ENCODE peak calls at places on chromosomes 2 and 18, in six cellular contexts. M is GM12878, R is bronchial epithelial cell, L is upper lobe of left lung, B is ascending aorta, D is PC-9. C is an unnamed sample.

GRCh38 chr2:227374158-227374557 is 4.9 kb downstream of the TM4SF20 start:
- DNase-seq in M (no peak), D (no peak), B (no peak), L (no peak), R (no peak), C (no peak)

GRCh38 chr2:12412898-12413305 is 303.8 kb upstream of the TRIB2 start:
- DNase-seq in R (no peak), L (no peak), B (no peak), M (peak; percentile 57), D (peak; percentile 50), C (peak; percentile 94)

GRCh38 chr2:9100080-9100876 is 96.8 kb upstream of the MBOAT2 start:
- DNase-seq in L (no peak), R (no peak), D (no peak), B (no peak), M (peak; percentile 68), C (no peak)

GRCh38 chr2:184890311-184890710 is 292.0 kb downstream of the ZNF804A start:
- DNase-seq in M (no peak), B (no peak), L (no peak), R (no peak), D (no peak), C (no peak)

GRCh38 chr2:149679286-149679685 is 91.7 kb upstream of the MMADHC start:
- DNase-seq in B (no peak), D (no peak), M (no peak), L (no peak), R (peak; percentile 45), C (peak; percentile 34)

GRCh38 chr2:159214325-159214865 is 72.1 kb downstream of the WDSUB1 start:
- DNase-seq in R (peak; percentile 22), M (no peak), L (no peak), B (no peak), D (no peak), C (no peak)

GRCh38 chr2:103788875-103789715 is 1027.3 kb downstream of the TMEM182 start:
- DNase-seq in L (no peak), D (no peak), R (peak; percentile 48), M (no peak), B (no peak), C (no peak)

GRCh38 chr18:6795307-6795706 is 65.8 kb downstream of the ARHGAP28 start:
- DNase-seq in L (no peak), B (no peak), R (no peak), D (no peak), M (no peak), C (no peak)

GRCh38 chr2:225192869-225193268 is 150.6 kb upstream of the DOCK10 start:
- DNase-seq in M (no peak), B (no peak), R (peak; percentile 48), L (no peak), D (no peak), C (peak; percentile 11)

GRCh38 chr2:238286987-238287386 is 1.4 kb downstream of the PER2 start:
- DNase-seq in B (no peak), D (no peak), L (no peak), M (no peak), R (peak; percentile 8), C (no peak)

GRCh38 chr18:42131044-42131939 is 176.3 kb downstream of the PIK3C3 start:
- DNase-seq in B (no peak), L (no peak), M (no peak), R (no peak), D (no peak), C (no peak)

GRCh38 chr2:200239216-200239615 is 67.3 kb upstream of the SPATS2L start:
- DNase-seq in D (no peak), B (no peak), L (no peak), R (no peak), M (no peak), C (peak; percentile 81)

GRCh38 chr2:100640329-100641114 is 77.7 kb downstream of the PDCL3 start:
- DNase-seq in B (no peak), D (peak; percentile 48), M (no peak), R (peak; percentile 15), L (no peak), C (no peak)

GRCh38 chr2:12099374-12099773 is 352.9 kb downstream of the LPIN1 start:
- DNase-seq in M (no peak), R (no peak), D (peak; percentile 84), B (no peak), L (no peak), C (no peak)

GRCh38 chr2:122528061-122528460 is 772.6 kb downstream of the TSN start:
- DNase-seq in M (no peak), D (no peak), L (no peak), B (no peak), R (peak; percentile 51), C (peak; percentile 71)

GRCh38 chr2:27940090-27940671 is 49.7 kb downstream of the BABAM2 start:
- DNase-seq in R (no peak), D (no peak), L (no peak), B (no peak), M (no peak), C (no peak)

GRCh38 chr2:240794178-240794721 is 25.8 kb downstream of the KIF1A start:
- DNase-seq in M (no peak), B (peak; percentile 31), L (peak; percentile 56), D (no peak), R (no peak), C (no peak)

GRCh38 chr2:69642709-69643601 is 584 bp downstream of the AAK1 start:
- DNase-seq in L (peak; percentile 86), R (peak; percentile 75), B (peak; percentile 80), D (peak; percentile 81), M (no peak), C (peak; percentile 79)

GRCh38 chr18:45549296-45549695 is 66.0 kb upstream of the SLC14A2 start:
- DNase-seq in B (peak; percentile 41), M (no peak), R (no peak), L (no peak), D (no peak), C (no peak)

GRCh38 chr2:177078843-177079242 is 133.8 kb upstream of the HNRNPA3 start:
- DNase-seq in D (no peak), M (no peak), B (no peak), R (no peak), L (no peak), C (no peak)

GRCh38 chr2:134248913-134249312 is 5.0 kb upstream of the MGAT5 start:
- DNase-seq in B (no peak), L (no peak), D (no peak), M (no peak), R (no peak), C (no peak)

GRCh38 chr2:134253117-134253704 is 661 bp upstream of the MGAT5 start:
- DNase-seq in D (no peak), M (peak; percentile 88), L (no peak), R (no peak), B (no peak), C (no peak)

GRCh38 chr2:134249755-134250154 is 4.1 kb upstream of the MGAT5 start:
- DNase-seq in D (no peak), M (no peak), B (no peak), L (no peak), R (peak; percentile 30), C (no peak)

GRCh38 chr2:134252092-134252775 is 1.6 kb upstream of the MGAT5 start:
- DNase-seq in B (no peak), D (no peak), L (no peak), M (no peak), R (peak; percentile 13), C (no peak)

GRCh38 chr2:134250840-134251461 is 2.9 kb upstream of the MGAT5 start:
- DNase-seq in R (no peak), B (no peak), D (no peak), M (no peak), L (no peak), C (no peak)
- H3K4me3 ChIP-seq in R (no peak overlapping the region), B (no peak overlapping the region), D (no peak overlapping the region), M (peak overlapping the region; percentile 39), L (no peak overlapping the region), C (no peak overlapping the region)

DNA sequence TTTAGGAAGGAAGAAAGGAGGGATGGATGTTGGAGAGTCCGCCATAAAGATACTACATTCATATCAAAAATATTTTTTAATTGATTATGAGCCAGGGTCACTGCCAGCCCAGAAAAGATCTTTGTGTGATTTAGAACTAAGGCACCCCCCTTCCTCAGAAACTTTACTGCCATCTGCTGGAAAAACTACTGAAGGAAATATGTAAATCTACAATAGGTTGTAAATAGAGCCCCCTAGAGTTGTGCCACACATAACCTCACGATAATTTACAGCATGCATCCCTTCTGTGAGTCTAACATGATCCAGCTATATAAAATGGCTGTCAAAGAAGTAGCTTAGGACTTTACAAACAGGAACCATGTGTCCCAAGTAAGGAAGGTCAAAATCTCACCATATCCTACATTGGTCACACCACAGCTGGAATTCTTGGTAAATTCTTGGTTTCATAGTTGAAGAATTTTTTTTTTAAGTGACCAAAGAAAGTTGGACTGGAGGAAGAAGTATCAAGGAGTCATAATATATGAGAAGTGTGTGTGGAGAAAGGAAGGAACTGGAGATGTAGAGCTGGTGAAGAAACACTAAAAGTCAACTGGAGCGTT is 152.5 kb downstream of the CYP26B1 start:
- DNase-seq in D (peak; percentile 41), L (no peak), M (no peak), R (peak; percentile 28), B (no peak), C (peak; percentile 7)
- TF ChIP-seq CTCF in D (peak; percentile 72), L (no peak), M (no peak), R (peak; percentile 40), B (peak; percentile 57), C (peak; percentile 40)

DNA sequence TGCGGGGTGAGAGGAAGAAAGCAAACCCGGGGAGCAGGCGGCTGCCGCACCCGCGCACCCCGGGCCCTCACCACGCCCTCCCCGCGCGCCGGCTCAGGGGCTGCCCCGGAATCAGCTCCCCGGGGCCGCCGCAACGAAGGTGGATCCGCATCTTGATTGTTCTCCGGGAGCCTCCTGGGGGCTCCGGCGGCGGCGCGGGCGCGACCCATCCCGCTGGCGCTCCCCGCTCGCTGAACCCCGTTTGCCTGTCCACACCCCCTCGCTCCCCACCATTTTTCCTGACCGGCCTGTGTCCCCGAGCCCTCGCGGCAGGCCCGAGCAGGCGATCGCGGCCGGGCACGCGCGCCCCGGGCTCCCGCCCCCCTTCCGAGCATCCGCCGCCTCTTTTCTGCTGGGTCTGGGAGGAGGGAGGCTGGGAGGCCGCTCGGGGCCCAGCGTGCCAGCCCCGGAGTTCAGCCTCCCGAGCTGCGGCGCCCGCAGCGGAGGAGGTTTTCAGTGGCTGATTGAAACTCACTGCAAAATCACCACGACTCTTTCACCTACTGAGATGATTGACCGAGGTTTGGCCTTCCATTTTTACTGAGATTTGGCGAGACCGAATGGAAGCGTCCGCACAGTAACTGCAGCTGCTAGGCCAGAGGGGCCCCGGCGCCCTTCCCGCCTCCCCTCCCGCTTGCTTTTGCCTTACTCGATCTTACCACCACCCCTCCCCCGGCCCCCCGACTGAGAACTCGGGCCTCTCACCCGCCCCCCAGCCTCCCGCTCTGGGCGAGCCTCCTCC is 4.7 kb downstream of the SOX11 start:
- DNase-seq in B (no peak), R (no peak), M (no peak), D (no peak), L (peak; percentile 85), C (peak; percentile 35)
- H3K27me3 ChIP-seq in B (peaks cover 16% of the 10 kb centered on the region), R (peaks cover 26% of the 10 kb centered on the region), M (peaks cover 9% of the 10 kb centered on the region), D (no peaks in the 10 kb centered on the region), L (peaks cover 4% of the 10 kb centered on the region), C (no peaks in the 10 kb centered on the region)

GRCh38 chr2:25362564-25363145 is 20.9 kb upstream of the DNMT3A start:
- DNase-seq in R (peak; percentile 41), B (no peak), D (no peak), L (peak; percentile 59), M (peak; percentile 80), C (no peak)

GRCh38 chr2:25358836-25359235 is 17.1 kb upstream of the DNMT3A start:
- DNase-seq in B (no peak), L (no peak), D (no peak), M (no peak), R (no peak), C (no peak)

GRCh38 chr2:25362049-25362563 is 20.4 kb upstream of the DNMT3A start:
- DNase-seq in R (peak; percentile 83), M (peak; percentile 88), L (peak; percentile 94), B (peak; percentile 96), D (peak; percentile 77), C (peak; percentile 85)

GRCh38 chr2:25363733-25364132 is 22.0 kb upstream of the DNMT3A start:
- DNase-seq in M (no peak), D (no peak), R (no peak), L (no peak), B (no peak), C (no peak)

GRCh38 chr2:25361261-25362048 is 19.7 kb upstream of the DNMT3A start:
- DNase-seq in D (no peak), R (no peak), B (no peak), L (no peak), M (no peak), C (no peak)
- H3K4me3 ChIP-seq in D (peak overlapping the region; percentile 55), R (no peak overlapping the region), B (peak overlapping the region; percentile 59), L (no peak overlapping the region), M (no peak overlapping the region), C (peak overlapping the region; percentile 26)

C was measured in brain microvascular endothelial cell.